ENCODE peak calls at places on chromosomes 16 and 17, in six cellular contexts. H is GM20000, D is astrocyte of the spinal cord, C is lower leg skin, B is OCI-LY7, A is RWPE1. Z is an unnamed sample.

GRCh38 chr16:30356401-30357084 is 1.4 kb upstream of the CD2BP2 start:
- DNase-seq in C (no peak), A (no peak), D (no peak), B (peak), H (no peak), Z (no peak)

GRCh38 chr17:35170968-35171771 is 23.0 kb downstream of the SLC35G3 start:
- DNase-seq in D (peak), C (peak), A (peak), B (peak), H (peak), Z (no peak)

GRCh38 chr17:83012161-83012800 is 67.1 kb upstream of the METRNL start:
- DNase-seq in B (no peak), A (no peak), D (no peak), H (no peak), C (no peak), Z (no peak)

GRCh38 chr16:694187-694862 is 4.1 kb upstream of the WDR24 start:
- DNase-seq in C (no peak), B (no peak), A (no peak), H (no peak), D (no peak), Z (no peak)

GRCh38 chr17:41403409-41404023 is 6.1 kb upstream of the KRT31 start:
- DNase-seq in B (no peak), D (peak), H (no peak), C (no peak), A (no peak), Z (no peak)

GRCh38 chr17:67689534-67690177 is 28.1 kb upstream of the NOL11 start:
- DNase-seq in H (peak), B (peak), C (no peak), A (peak), D (peak), Z (no peak)

GRCh38 chr17:62688398-62689140 is 61.1 kb downstream of the MRC2 start:
- DNase-seq in H (no peak), C (no peak), D (no peak), B (no peak), A (no peak), Z (no peak)

GRCh38 chr16:67226295-67226803 is 581 bp upstream of the TMEM208 start:
- DNase-seq in C (no peak), H (no peak), A (no peak), D (no peak), B (no peak), Z (no peak)

GRCh38 chr17:66514227-66514806 is 211.9 kb downstream of the PRKCA start:
- DNase-seq in H (no peak), B (no peak), A (no peak), D (peak), C (no peak), Z (no peak)

GRCh38 chr17:34883106-34884000 is 77.9 kb downstream of the CCT6B start:
- DNase-seq in A (no peak), B (no peak), H (no peak), D (no peak), C (peak), Z (no peak)

GRCh38 chr17:77690271-77691161 is 268.0 kb upstream of the TNRC6C start:
- DNase-seq in H (no peak), D (no peak), C (peak), A (no peak), B (peak), Z (no peak)

GRCh38 chr17:59893617-59894100 is 738 bp downstream of the RPS6KB1 start:
- DNase-seq in A (peak), D (peak), C (no peak), H (peak), B (peak), Z (no peak)

GRCh38 chr16:86962913-86963312 is 354.3 kb downstream of the C16orf95 start:
- DNase-seq in C (no peak), B (no peak), D (no peak), A (no peak), H (no peak), Z (no peak)

GRCh38 chr17:36505171-36505570 is 18.7 kb downstream of the ZNHIT3 start:
- DNase-seq in D (no peak), B (no peak), H (no peak), C (peak), A (no peak), Z (no peak)

GRCh38 chr17:72702998-72703397 is 389.5 kb downstream of the SLC39A11 start:
- DNase-seq in H (no peak), B (no peak), A (no peak), C (no peak), D (peak), Z (no peak)

GRCh38 chr16:20879175-20880053 is 20.7 kb downstream of the DCUN1D3 start:
- DNase-seq in B (no peak), D (peak), A (peak), H (peak), C (no peak), Z (no peak)

GRCh38 chr16:89300311-89300975 is 82.9 kb downstream of the ZNF778 start:
- DNase-seq in B (no peak), A (no peak), C (no peak), H (no peak), D (no peak), Z (no peak)

GRCh38 chr16:87040169-87041117 is 276.7 kb downstream of the C16orf95 start:
- DNase-seq in B (no peak), H (no peak), C (no peak), A (no peak), D (no peak), Z (no peak)

GRCh38 chr17:75288359-75288758 is 874 bp downstream of the SLC25A19 start:
- DNase-seq in B (no peak), C (no peak), A (no peak), D (no peak), H (no peak), Z (no peak)

GRCh38 chr17:75287221-75287620 is 2.0 kb downstream of the SLC25A19 start:
- DNase-seq in D (no peak), A (no peak), C (no peak), H (no peak), B (no peak), Z (no peak)

GRCh38 chr17:75289122-75289831 is at the start of gene SLC25A19:
- DNase-seq in H (peak), B (peak), D (peak), A (peak), C (peak), Z (peak)

GRCh38 chr17:75288784-75289121 is 480 bp downstream of the SLC25A19 start:
- DNase-seq in D (no peak), B (peak), H (no peak), C (no peak), A (peak), Z (peak)

DNA sequence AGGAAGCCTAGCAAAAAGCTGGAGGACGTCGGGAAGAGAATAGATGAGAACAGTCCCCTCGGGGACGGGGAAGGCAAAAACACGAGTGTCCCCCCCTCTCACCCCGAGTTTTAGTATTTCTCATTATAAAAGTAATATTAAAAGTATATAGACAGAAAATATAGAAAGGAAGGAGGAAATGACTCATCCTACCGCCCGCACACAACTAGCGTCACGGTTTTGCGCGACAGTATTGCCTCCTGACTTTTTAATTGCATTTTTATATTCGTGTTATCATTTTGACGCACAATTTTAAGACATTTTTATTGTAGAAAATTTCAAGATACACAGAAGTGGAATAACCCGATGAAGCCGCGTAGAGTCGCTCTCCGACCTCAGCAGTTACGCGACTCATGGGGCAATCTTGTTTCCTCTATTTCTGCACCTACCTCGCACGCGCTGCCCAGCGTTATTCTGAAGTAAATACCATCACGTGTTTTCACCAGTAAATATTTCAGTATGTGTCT is 652 bp upstream of the SLC25A19 start:
- DNase-seq in C (peak), A (peak), H (no peak), D (peak), B (peak), Z (peak)
- TF ChIP-seq CTCF in C (no peak), A (peak), H (no peak), D (no peak), B (peak), Z (peak)

GRCh38 chr16:81713295-81713772 is 65.8 kb upstream of the PLCG2 start:
- DNase-seq in D (no peak), A (no peak), C (no peak), H (no peak), B (no peak), Z (no peak)
- TF ChIP-seq CTCF in D (peak), A (no peak), C (no peak), H (no peak), B (peak), Z (no peak)

DNA sequence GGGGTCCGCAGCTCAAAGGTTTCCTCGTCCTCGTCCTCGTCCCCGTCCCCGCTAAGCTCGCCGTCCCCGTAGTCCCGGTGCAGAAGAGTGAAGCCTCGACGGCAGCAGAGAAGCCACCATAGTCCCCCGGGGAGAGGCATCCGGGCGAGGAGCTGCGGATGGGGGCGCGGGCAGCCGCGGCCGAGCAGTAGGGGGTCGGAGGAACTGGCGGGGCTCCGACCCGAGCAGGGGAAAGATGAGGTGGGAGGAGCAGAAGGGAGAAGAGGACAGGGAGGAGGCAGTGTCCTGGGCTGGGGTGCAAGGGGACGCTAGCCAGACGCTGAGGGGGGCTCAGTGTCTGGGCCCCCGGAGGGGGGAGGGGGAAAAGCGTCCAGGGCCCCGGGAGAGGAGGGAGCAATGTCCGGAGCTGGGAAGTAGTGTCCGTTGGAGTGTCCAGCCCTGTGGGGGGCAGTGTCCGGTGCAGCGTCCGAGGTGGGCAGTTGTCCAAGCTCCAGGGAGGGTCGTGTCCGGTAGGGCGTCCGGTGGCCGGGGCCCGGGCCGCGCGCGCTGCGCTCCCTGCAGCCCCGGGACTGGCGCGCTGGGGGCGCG is at the start of gene PLEKHH3:
- DNase-seq in D (no peak), C (peak), A (no peak), B (peak), H (peak), Z (no peak)
- TF ChIP-seq CTCF in D (no peak), C (no peak), A (no peak), B (no peak), H (no peak), Z (no peak)

DNA sequence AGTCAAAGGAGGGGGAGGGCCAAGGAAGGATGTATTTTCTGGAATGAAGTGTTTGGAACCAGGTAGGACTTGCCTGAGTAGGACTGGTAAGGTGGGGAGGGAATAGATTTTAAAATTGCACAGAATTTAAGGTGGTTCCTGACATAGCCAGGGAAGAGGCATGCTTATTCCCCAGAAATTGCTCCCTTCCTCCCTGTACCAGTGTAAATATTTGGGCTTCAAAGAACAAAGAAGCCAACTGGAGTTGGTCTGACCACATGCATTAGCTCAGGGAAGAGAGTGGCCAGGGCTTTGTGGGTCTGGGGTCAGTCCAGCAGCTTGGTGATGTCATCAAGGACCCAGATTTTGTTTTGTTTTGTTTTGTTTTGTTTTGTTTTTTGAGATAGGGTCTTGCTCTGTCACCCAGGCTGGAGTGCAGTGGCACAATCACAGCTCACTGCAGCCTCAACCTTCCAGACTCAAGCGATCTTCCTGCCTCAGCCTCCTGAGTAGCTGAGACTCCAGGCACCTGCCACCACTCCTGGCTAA is 9.3 kb upstream of the MRTFB start:
- DNase-seq in H (no peak), C (peak), A (no peak), B (no peak), D (no peak), Z (no peak)
- TF ChIP-seq CTCF in H (no peak), C (no peak), A (no peak), B (no peak), D (no peak), Z (no peak)

DNA sequence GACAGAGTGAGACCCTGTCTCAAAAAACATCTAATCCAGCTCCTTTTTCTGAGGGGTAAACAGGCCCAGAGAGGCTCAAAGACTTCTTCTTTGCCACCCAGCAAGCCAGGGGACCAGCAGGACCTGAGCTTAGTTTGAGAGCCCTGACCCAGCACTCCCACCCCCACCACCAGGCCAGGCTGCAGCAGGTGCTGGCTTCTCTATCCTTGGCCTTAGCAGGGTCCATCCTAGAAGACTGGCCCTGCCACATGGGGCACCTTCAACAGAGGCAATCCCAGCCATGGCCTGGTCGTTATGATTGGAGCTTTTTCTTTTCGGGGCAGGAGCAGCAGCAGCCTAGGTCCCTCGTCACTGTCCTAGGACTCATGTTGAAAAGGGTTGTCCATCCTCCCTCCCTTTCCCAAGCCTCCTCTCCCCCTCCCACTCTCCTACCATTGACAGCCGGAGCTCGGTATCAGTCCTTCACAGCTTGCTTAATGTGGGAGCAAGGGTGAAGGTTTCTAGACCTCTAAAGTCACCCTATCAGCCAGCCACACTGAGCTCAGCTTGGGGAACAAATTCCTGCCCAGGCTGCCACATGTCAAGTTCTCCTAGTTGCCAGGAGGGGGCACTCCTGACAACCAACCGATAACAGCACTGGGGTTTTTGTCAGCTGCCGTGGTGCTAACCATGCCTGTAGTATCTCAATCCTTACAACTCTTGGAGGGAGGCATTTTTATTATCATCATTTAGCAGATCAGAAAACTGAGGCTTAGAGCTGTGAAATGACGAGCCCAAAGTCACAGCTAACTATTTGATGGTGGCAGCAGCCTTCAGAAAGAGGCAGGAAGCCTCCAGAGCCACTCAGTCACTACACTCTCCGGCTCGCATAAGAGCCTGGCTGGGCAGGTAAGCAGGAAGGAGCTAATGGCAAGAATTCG is 11.2 kb downstream of the MRPL27 start:
- DNase-seq in D (peak), C (peak), B (peak), H (peak), A (no peak), Z (no peak)
- TF ChIP-seq CTCF in D (peak), C (no peak), B (peak), H (peak), A (peak), Z (peak)

GRCh38 chr17:17985555-17985954 is 12.9 kb downstream of the DRC3 start:
- DNase-seq in B (peak), A (no peak), C (no peak), D (no peak), H (no peak), Z (no peak)
- TF ChIP-seq CTCF in B (peak), A (no peak), C (no peak), D (peak), H (peak), Z (peak)

DNA sequence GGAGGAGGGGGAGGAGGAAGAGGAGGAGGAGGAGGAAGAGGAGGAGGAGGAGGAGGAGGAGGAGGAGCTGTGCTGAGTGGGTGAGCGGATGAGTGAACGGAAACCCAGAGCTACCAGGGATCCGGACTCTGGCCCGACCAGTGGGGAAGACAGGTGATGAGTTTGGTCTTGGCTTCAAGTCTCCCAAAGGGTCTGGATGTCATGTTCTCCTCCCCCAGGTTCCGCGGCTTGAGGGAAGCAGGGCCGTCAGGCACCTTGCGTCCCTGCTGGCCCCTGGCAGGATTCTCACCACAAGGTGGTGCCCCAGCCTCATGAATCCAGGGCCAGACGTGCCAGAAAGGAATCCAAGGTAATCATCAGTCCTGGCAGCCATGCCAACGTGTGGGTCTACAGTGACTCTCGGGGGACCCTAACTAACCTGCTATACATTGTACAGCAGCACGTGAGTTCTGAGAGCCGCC is 13.5 kb upstream of the ABAT start:
- DNase-seq in H (peak), D (peak), C (no peak), A (peak), B (peak), Z (no peak)
- TF ChIP-seq CTCF in H (no peak), D (peak), C (no peak), A (peak), B (peak), Z (no peak)

DNA sequence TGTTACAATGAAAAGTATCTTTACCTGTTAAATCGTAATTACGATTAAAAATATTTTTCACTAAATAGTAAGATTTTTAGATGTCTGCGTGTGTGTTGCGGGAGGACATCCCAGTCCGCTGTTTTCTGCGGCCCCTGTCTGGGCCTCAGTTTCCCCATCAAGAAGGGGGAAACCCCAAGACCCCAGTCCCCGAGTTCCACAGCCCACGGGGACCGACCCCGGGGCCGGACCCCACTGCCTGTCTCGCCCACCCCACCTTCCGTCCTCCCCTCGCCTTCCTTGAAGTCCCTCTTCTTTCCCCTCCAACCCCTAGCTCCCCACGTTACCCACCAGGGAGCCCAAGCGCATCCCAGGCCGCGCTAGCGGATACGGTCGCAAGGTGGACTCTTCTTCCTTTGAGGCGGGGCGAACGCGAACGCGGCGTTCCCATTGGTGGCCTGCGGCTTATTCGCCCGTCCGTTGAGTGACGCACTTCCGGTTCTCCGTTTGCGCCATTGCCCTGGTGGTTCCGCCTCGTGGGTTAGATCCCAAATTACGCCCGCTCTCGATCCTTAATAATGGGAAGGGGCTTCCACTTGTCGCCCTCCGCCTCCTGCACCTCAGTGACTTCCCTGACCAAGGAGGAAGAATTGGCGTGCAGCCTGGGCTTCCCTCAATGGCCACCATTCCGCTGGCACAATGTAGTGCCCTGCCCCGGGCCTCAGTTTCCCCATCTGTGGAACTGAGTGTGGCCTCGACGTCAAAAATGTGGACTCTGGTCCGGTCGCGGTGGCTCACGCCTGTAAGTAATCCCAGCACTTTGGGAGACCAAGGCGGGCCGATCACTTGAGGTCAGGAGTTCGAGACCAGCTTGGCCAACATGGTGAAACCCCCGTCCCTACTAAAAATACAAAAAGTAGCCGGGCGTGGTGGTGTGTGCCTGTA is at the start of gene NSMCE1:
- DNase-seq in A (peak), D (peak), H (peak), B (peak), C (peak), Z (peak)
- TF ChIP-seq CTCF in A (peak), D (peak), H (no peak), B (no peak), C (no peak), Z (no peak)

DNA sequence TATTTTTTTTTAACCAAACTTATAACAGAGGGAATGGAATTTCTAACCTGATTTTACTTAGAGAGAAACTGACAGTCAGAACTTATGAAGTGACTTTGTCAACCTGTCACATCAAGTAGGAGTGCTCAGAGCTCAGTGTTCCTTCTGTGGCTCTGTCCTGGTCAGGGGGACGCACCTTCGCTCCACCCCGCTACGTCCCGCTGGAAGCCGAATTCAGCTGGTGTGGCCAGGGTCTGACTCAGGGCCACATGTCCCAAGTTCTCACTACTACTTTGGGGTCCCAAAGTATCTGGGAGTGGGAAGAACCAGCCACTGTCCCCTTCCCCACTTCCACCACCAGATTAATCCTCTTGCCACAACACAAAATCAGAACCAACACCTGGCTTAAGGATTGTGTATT is 51.4 kb downstream of the C16orf78 start:
- DNase-seq in B (no peak), D (no peak), H (no peak), C (no peak), A (no peak), Z (no peak)
- TF ChIP-seq CTCF in B (no peak), D (no peak), H (no peak), C (no peak), A (no peak), Z (no peak)

Z was measured in CD14-positive monocyte.